ENCODE peak calls at places on chromosomes 13 and 19, in ten cellular contexts. P is thyroid gland, J is transverse colon, E is H54, I is spleen, X is esophagus squamous epithelium, U is IMR-90, M is upper lobe of left lung, A is A549, R is Peyer's patch. W is an unnamed sample.

GRCh38 chr19:42185281-42185680 is 32.2 kb downstream of the DEDD2 start:
- DNase-seq in E (no peak), J (no peak), U (peak; percentile 28), R (peak; percentile 67), M (no peak), A (no peak), I (no peak), X (no peak), P (no peak), W (no peak)

GRCh38 chr19:51830263-51830662 is 35.3 kb downstream of the FPR3 start:
- DNase-seq in P (no peak), U (no peak), J (no peak), A (no peak), R (no peak), X (no peak), M (no peak), E (no peak), I (no peak), W (peak; percentile 10)

GRCh38 chr19:10718205-10719196 is 622 bp downstream of the DNM2 start:
- DNase-seq in E (no peak), X (no peak), M (peak; percentile 94), J (peak; percentile 41), R (no peak), I (peak; percentile 93), A (no peak), P (peak; percentile 50), U (peak; percentile 28), W (peak; percentile 70)

GRCh38 chr13:34364633-34365032 is 546.7 kb downstream of the RFC3 start:
- DNase-seq in U (peak; percentile 16), J (no peak), P (peak; percentile 5), X (no peak), R (no peak), A (no peak), M (no peak), E (no peak), I (no peak), W (no peak)

GRCh38 chr19:55683449-55684261 is 8.6 kb downstream of the EPN1 start:
- DNase-seq in U (no peak), M (no peak), J (peak; percentile 74), P (no peak), E (no peak), X (no peak), I (no peak), R (peak; percentile 80), A (no peak), W (no peak)

GRCh38 chr13:42722883-42723539 is 58.4 kb upstream of the FAM216B start:
- DNase-seq in R (no peak), M (no peak), P (no peak), I (no peak), A (no peak), X (no peak), J (no peak), U (no peak), E (no peak), W (no peak)

GRCh38 chr19:9205506-9206113 is 13.8 kb downstream of the OR7D4 start:
- DNase-seq in P (peak; percentile 70), I (peak; percentile 88), M (no peak), X (no peak), J (peak; percentile 72), R (peak; percentile 86), U (peak; percentile 54), A (peak; percentile 1), E (peak; percentile 19), W (peak; percentile 57)

GRCh38 chr19:850221-850978 is 1.7 kb upstream of the ELANE start:
- DNase-seq in U (peak; percentile 81), R (peak; percentile 84), X (no peak), I (peak; percentile 81), J (peak; percentile 82), M (peak; percentile 92), A (peak; percentile 76), P (peak; percentile 91), E (peak; percentile 96), W (peak; percentile 66)

GRCh38 chr13:70117506-70117905 is 9.3 kb upstream of the KLHL1 start:
- DNase-seq in A (no peak), J (no peak), X (no peak), E (no peak), P (no peak), M (no peak), U (no peak), I (no peak), R (no peak), W (no peak)

GRCh38 chr13:35768551-35768950 is 292.1 kb upstream of the MAB21L1 start:
- DNase-seq in R (no peak), M (no peak), A (no peak), P (no peak), X (no peak), E (no peak), I (no peak), U (peak; percentile 76), J (no peak), W (no peak)

GRCh38 chr13:35389535-35389934 is 87.0 kb downstream of the MAB21L1 start:
- DNase-seq in U (no peak), P (no peak), I (no peak), E (no peak), X (no peak), J (no peak), A (no peak), R (no peak), M (no peak), W (no peak)

GRCh38 chr13:93217701-93218100 is 8.9 kb upstream of the GPC6 start:
- DNase-seq in P (no peak), I (no peak), E (no peak), X (no peak), U (no peak), M (no peak), A (no peak), R (no peak), J (no peak), W (no peak)

GRCh38 chr19:1169921-1170885 is 3.9 kb downstream of the SBNO2 start:
- DNase-seq in M (peak; percentile 80), A (no peak), R (no peak), I (peak; percentile 79), J (peak; percentile 54), E (peak; percentile 70), P (no peak), X (no peak), U (peak; percentile 83), W (no peak)

GRCh38 chr13:40220299-40220935 is 446.0 kb downstream of the FOXO1 start:
- DNase-seq in I (no peak), P (no peak), M (no peak), E (no peak), J (no peak), A (no peak), X (no peak), U (no peak), R (no peak), W (no peak)

GRCh38 chr13:48068036-48068435 is 26.9 kb downstream of the MED4 start:
- DNase-seq in X (no peak), E (no peak), J (no peak), A (no peak), U (no peak), P (no peak), R (no peak), I (no peak), M (no peak), W (peak; percentile 26)

GRCh38 chr13:48070942-48071341 is 24.0 kb downstream of the MED4 start:
- DNase-seq in U (no peak), A (no peak), I (no peak), M (no peak), X (no peak), J (no peak), E (no peak), R (no peak), P (no peak), W (no peak)

GRCh38 chr13:48068952-48069351 is 26.0 kb downstream of the MED4 start:
- DNase-seq in R (no peak), U (no peak), J (no peak), E (no peak), P (no peak), M (no peak), A (no peak), X (no peak), I (no peak), W (no peak)

GRCh38 chr13:48072304-48072703 is 22.6 kb downstream of the MED4 start:
- DNase-seq in E (no peak), J (no peak), A (no peak), R (no peak), M (no peak), U (no peak), P (no peak), X (no peak), I (no peak), W (no peak)

DNA sequence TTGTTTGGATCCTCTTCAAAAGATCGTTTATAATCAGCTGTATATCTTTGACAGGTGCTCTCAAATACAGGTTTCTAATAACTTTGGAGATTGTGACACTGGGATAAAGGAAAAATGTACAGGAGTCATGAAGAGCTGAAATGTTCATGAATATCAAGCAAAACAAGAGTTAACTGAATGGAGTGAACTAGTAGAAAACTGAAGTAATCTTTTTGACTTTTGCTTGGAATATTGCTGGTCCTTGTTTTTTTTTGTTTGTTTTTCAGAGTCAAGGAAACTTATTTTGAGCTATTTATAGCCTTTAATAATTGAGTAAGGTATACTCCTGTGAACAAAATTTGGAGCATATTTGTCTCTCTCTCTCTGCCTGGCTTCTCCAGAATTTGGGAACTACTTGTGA is 25.3 kb downstream of the MED4 start:
- DNase-seq in E (no peak), R (no peak), I (no peak), J (no peak), A (no peak), P (no peak), X (no peak), U (no peak), M (no peak), W (no peak)
- TF ChIP-seq POLR2A in E (no peak), R (no peak), I (no peak), J (no peak), A (no peak), P (no peak), X (no peak), U (no peak), M (no peak), W (no peak)

GRCh38 chr19:35509861-35510625 is 3.4 kb downstream of the DMKN start:
- DNase-seq in U (peak; percentile 22), I (peak; percentile 93), E (peak; percentile 95), A (peak; percentile 99), R (peak; percentile 90), M (peak; percentile 96), P (peak; percentile 95), J (peak; percentile 86), X (no peak), W (peak; percentile 74)
- TF ChIP-seq POLR2A in U (no peak), I (no peak), E (no peak), A (no peak), R (no peak), M (no peak), P (no peak), J (no peak), X (no peak), W (no peak)

DNA sequence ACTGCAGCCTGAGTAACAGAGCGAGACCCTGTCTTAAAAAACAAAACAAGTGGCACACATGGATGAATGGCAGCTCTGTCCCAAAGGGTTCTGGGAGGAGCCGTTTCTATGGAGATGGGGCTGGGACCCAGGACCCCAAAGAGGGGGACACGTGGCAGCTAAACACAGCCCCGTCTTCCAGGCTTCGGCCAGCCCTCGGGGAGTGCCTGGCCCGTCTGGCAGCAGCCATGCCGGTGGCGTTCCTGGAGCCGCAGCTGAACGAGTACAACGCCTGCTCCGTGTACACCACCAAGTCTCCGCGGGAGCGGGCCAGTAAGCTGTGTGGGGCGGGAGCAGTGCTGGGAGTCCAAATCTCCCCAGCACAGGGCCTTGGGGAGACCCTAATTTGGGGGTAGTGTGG is 82.4 kb downstream of the RYR1 start:
- DNase-seq in A (no peak), J (no peak), U (no peak), R (no peak), I (no peak), E (no peak), M (peak; percentile 75), X (no peak), P (no peak), W (no peak)
- TF ChIP-seq POLR2A in A (no peak), J (no peak), U (no peak), R (no peak), I (no peak), E (no peak), M (no peak), X (no peak), P (no peak), W (no peak)

GRCh38 chr19:43765109-43765876 is 10.5 kb upstream of the SMG9 start:
- DNase-seq in X (no peak), E (peak; percentile 90), R (peak; percentile 85), U (peak; percentile 97), I (peak; percentile 83), P (no peak), J (peak; percentile 75), M (no peak), A (peak; percentile 93), W (no peak)
- TF ChIP-seq POLR2A in X (no peak), E (no peak), R (no peak), U (no peak), I (no peak), P (no peak), J (no peak), M (no peak), A (no peak), W (no peak)

W was measured in erythroblast.